ENCODE peak calls at places on chromosomes 7 and 10, in seven cellular contexts. One of them, this sample, is unnamed.

GRCh38 chr10:46523881-46524470 is 32.5 kb downstream of the GPRIN2 start:
- DNase-seq in psoas muscle: peak; percentile 22
- DNase-seq in CD4-positive, alpha-beta T cell: no peak
- DNase-seq in AG10803: peak; percentile 70
- DNase-seq in upper lobe of right lung: peak; percentile 62
- DNase-seq in RWPE2: peak; percentile 97
- DNase-seq in OCI-LY7: no peak
- DNase-seq in this sample: no peak

GRCh38 chr7:102415685-102416225 is 17.6 kb upstream of the ORAI2 start:
- DNase-seq in AG10803: no peak
- DNase-seq in RWPE2: no peak
- DNase-seq in CD4-positive, alpha-beta T cell: peak; percentile 33
- DNase-seq in OCI-LY7: peak; percentile 67
- DNase-seq in upper lobe of right lung: no peak
- DNase-seq in psoas muscle: no peak
- DNase-seq in this sample: no peak

GRCh38 chr7:374706-375490 is 84.9 kb downstream of the FOXL3 start:
- DNase-seq in RWPE2: peak; percentile 55
- DNase-seq in CD4-positive, alpha-beta T cell: no peak
- DNase-seq in OCI-LY7: no peak
- DNase-seq in upper lobe of right lung: peak; percentile 61
- DNase-seq in AG10803: no peak
- DNase-seq in psoas muscle: peak; percentile 28
- DNase-seq in this sample: no peak

GRCh38 chr7:97187067-97187466 is 69.6 kb downstream of the SDHAF3 start:
- DNase-seq in OCI-LY7: no peak
- DNase-seq in psoas muscle: no peak
- DNase-seq in upper lobe of right lung: no peak
- DNase-seq in AG10803: peak; percentile 67
- DNase-seq in CD4-positive, alpha-beta T cell: no peak
- DNase-seq in RWPE2: no peak
- DNase-seq in this sample: no peak

GRCh38 chr7:66281678-66282593 is 76.8 kb downstream of the TPST1 start:
- DNase-seq in RWPE2: no peak
- DNase-seq in OCI-LY7: no peak
- DNase-seq in CD4-positive, alpha-beta T cell: no peak
- DNase-seq in upper lobe of right lung: no peak
- DNase-seq in AG10803: peak; percentile 100
- DNase-seq in psoas muscle: no peak
- DNase-seq in this sample: no peak

GRCh38 chr10:121130382-121130781 is 279.2 kb downstream of the WDR11 start:
- DNase-seq in RWPE2: no peak
- DNase-seq in AG10803: no peak
- DNase-seq in OCI-LY7: no peak
- DNase-seq in psoas muscle: no peak
- DNase-seq in upper lobe of right lung: no peak
- DNase-seq in CD4-positive, alpha-beta T cell: no peak
- DNase-seq in this sample: no peak

GRCh38 chr7:133023370-133024075 is 58.4 kb downstream of the CHCHD3 start:
- DNase-seq in upper lobe of right lung: no peak
- DNase-seq in OCI-LY7: no peak
- DNase-seq in CD4-positive, alpha-beta T cell: no peak
- DNase-seq in RWPE2: no peak
- DNase-seq in psoas muscle: no peak
- DNase-seq in AG10803: peak; percentile 7
- DNase-seq in this sample: no peak

GRCh38 chr10:77834943-77835668 is 91.4 kb downstream of the DLG5 start:
- DNase-seq in OCI-LY7: no peak
- DNase-seq in upper lobe of right lung: no peak
- DNase-seq in RWPE2: no peak
- DNase-seq in psoas muscle: peak; percentile 49
- DNase-seq in CD4-positive, alpha-beta T cell: no peak
- DNase-seq in AG10803: no peak
- DNase-seq in this sample: no peak

GRCh38 chr10:129410688-129411087 is 56.4 kb upstream of the MGMT start:
- DNase-seq in AG10803: no peak
- DNase-seq in upper lobe of right lung: no peak
- DNase-seq in OCI-LY7: no peak
- DNase-seq in RWPE2: no peak
- DNase-seq in CD4-positive, alpha-beta T cell: no peak
- DNase-seq in psoas muscle: no peak
- DNase-seq in this sample: no peak

GRCh38 chr10:101373063-101373462 is 19.1 kb downstream of the BTRC start:
- DNase-seq in CD4-positive, alpha-beta T cell: no peak
- DNase-seq in upper lobe of right lung: no peak
- DNase-seq in psoas muscle: no peak
- DNase-seq in AG10803: no peak
- DNase-seq in OCI-LY7: no peak
- DNase-seq in RWPE2: no peak
- DNase-seq in this sample: no peak

GRCh38 chr10:74076961-74077360 is 73.7 kb downstream of the AP3M1 start:
- DNase-seq in CD4-positive, alpha-beta T cell: no peak
- DNase-seq in AG10803: no peak
- DNase-seq in upper lobe of right lung: no peak
- DNase-seq in psoas muscle: no peak
- DNase-seq in RWPE2: no peak
- DNase-seq in OCI-LY7: no peak
- DNase-seq in this sample: no peak

GRCh38 chr7:41336981-41337380 is 365.9 kb downstream of the INHBA start:
- DNase-seq in upper lobe of right lung: no peak
- DNase-seq in RWPE2: no peak
- DNase-seq in psoas muscle: no peak
- DNase-seq in AG10803: no peak
- DNase-seq in OCI-LY7: no peak
- DNase-seq in CD4-positive, alpha-beta T cell: no peak
- DNase-seq in this sample: no peak

GRCh38 chr10:26326874-26327273 is 110.3 kb downstream of the GAD2 start:
- DNase-seq in psoas muscle: no peak
- DNase-seq in upper lobe of right lung: no peak
- DNase-seq in RWPE2: no peak
- DNase-seq in OCI-LY7: no peak
- DNase-seq in CD4-positive, alpha-beta T cell: no peak
- DNase-seq in AG10803: no peak
- DNase-seq in this sample: no peak

GRCh38 chr7:54915870-54916598 is 102.8 kb upstream of the EGFR start:
- DNase-seq in RWPE2: no peak
- DNase-seq in AG10803: no peak
- DNase-seq in CD4-positive, alpha-beta T cell: no peak
- DNase-seq in psoas muscle: no peak
- DNase-seq in upper lobe of right lung: no peak
- DNase-seq in OCI-LY7: no peak
- DNase-seq in this sample: no peak

GRCh38 chr7:53437336-53437735 is 401.9 kb downstream of the POM121L12 start:
- DNase-seq in psoas muscle: no peak
- DNase-seq in AG10803: no peak
- DNase-seq in upper lobe of right lung: no peak
- DNase-seq in RWPE2: no peak
- DNase-seq in CD4-positive, alpha-beta T cell: no peak
- DNase-seq in OCI-LY7: no peak
- DNase-seq in this sample: no peak

GRCh38 chr7:5776894-5777645 is 4.4 kb downstream of the RNF216 start:
- DNase-seq in AG10803: no peak
- DNase-seq in OCI-LY7: no peak
- DNase-seq in psoas muscle: no peak
- DNase-seq in upper lobe of right lung: no peak
- DNase-seq in CD4-positive, alpha-beta T cell: no peak
- DNase-seq in RWPE2: no peak
- DNase-seq in this sample: no peak

GRCh38 chr10:47049906-47050305 is 138.7 kb downstream of the PTPN20 start:
- DNase-seq in RWPE2: no peak
- DNase-seq in upper lobe of right lung: peak; percentile 43
- DNase-seq in CD4-positive, alpha-beta T cell: no peak
- DNase-seq in AG10803: no peak
- DNase-seq in psoas muscle: no peak
- DNase-seq in OCI-LY7: no peak
- DNase-seq in this sample: no peak

GRCh38 chr10:33240931-33241330 is 93.5 kb downstream of the NRP1 start:
- DNase-seq in AG10803: peak; percentile 95
- DNase-seq in psoas muscle: no peak
- DNase-seq in RWPE2: no peak
- DNase-seq in upper lobe of right lung: no peak
- DNase-seq in OCI-LY7: no peak
- DNase-seq in CD4-positive, alpha-beta T cell: no peak
- DNase-seq in this sample: no peak

GRCh38 chr10:24136070-24136469 is 72.9 kb upstream of the KIAA1217 start:
- DNase-seq in CD4-positive, alpha-beta T cell: no peak
- DNase-seq in psoas muscle: no peak
- DNase-seq in AG10803: no peak
- DNase-seq in RWPE2: no peak
- DNase-seq in OCI-LY7: no peak
- DNase-seq in upper lobe of right lung: no peak
- DNase-seq in this sample: no peak

GRCh38 chr10:77974396-77975074 is 48.0 kb upstream of the DLG5 start:
- DNase-seq in AG10803: peak; percentile 48
- DNase-seq in OCI-LY7: peak; percentile 6
- DNase-seq in psoas muscle: no peak
- DNase-seq in RWPE2: no peak
- DNase-seq in CD4-positive, alpha-beta T cell: no peak
- DNase-seq in upper lobe of right lung: no peak
- DNase-seq in this sample: no peak

GRCh38 chr10:1966698-1967097 is 229.4 kb upstream of the ADARB2 start:
- DNase-seq in CD4-positive, alpha-beta T cell: no peak
- DNase-seq in RWPE2: no peak
- DNase-seq in psoas muscle: no peak
- DNase-seq in upper lobe of right lung: no peak
- DNase-seq in AG10803: no peak
- DNase-seq in OCI-LY7: no peak
- DNase-seq in this sample: no peak

GRCh38 chr7:68088894-68089293 is 1092.3 kb downstream of the TYW1 start:
- DNase-seq in psoas muscle: no peak
- DNase-seq in upper lobe of right lung: no peak
- DNase-seq in OCI-LY7: no peak
- DNase-seq in RWPE2: no peak
- DNase-seq in AG10803: no peak
- DNase-seq in CD4-positive, alpha-beta T cell: no peak
- DNase-seq in this sample: no peak

GRCh38 chr7:45342236-45342635 is 184.6 kb downstream of the RAMP3 start:
- DNase-seq in upper lobe of right lung: no peak
- DNase-seq in CD4-positive, alpha-beta T cell: no peak
- DNase-seq in AG10803: no peak
- DNase-seq in psoas muscle: no peak
- DNase-seq in RWPE2: no peak
- DNase-seq in OCI-LY7: no peak
- DNase-seq in this sample: no peak

DNA sequence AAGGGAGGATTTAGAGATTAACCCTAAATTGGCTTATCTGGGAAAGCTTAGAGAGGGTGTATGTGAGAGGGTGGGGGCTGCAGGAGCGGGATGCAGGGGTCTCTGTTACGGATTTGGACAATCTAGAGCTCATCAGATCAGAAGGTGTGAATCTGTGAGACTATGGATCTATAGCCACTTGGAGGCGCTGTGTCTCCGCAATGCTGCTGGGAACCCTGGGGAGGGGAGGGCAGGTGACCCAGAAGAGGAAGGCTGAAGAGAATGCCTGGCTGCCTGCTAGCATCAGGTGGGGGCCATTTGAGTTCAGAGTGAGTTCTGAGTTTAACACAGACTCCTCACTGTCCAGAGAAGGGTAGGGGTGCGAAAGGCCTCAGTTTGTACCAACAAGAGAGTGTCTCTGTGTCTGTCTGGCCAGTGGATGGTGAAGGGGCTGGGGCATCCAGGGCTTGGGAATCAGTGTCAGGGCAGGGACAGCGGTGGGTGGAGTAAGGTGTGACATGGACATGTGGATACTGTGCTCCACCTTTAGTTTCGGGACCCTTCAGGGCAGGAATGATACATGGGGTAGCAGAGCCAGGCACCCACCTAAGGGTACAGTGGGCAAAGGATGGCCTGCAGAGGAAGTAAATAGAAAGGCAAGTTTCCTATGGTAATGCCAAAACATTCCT is 187.3 kb upstream of the PRSS58 start:
- DNase-seq in upper lobe of right lung: no peak
- DNase-seq in RWPE2: no peak
- DNase-seq in AG10803: no peak
- DNase-seq in OCI-LY7: peak; percentile 11
- DNase-seq in CD4-positive, alpha-beta T cell: peak; percentile 17
- DNase-seq in psoas muscle: no peak
- DNase-seq in this sample: no peak
- TF ChIP-seq CTCF in upper lobe of right lung: no peak
- TF ChIP-seq CTCF in RWPE2: no peak
- TF ChIP-seq CTCF in AG10803: peak; percentile 15
- TF ChIP-seq CTCF in OCI-LY7: peak; percentile 67
- TF ChIP-seq CTCF in CD4-positive, alpha-beta T cell: no peak
- TF ChIP-seq CTCF in psoas muscle: peak; percentile 10
- TF ChIP-seq CTCF in this sample: peak; percentile 45

GRCh38 chr7:137625197-137625596 is 221.6 kb downstream of the DGKI start:
- DNase-seq in psoas muscle: no peak
- DNase-seq in AG10803: no peak
- DNase-seq in CD4-positive, alpha-beta T cell: no peak
- DNase-seq in upper lobe of right lung: no peak
- DNase-seq in RWPE2: no peak
- DNase-seq in OCI-LY7: no peak
- DNase-seq in this sample: no peak
- TF ChIP-seq CTCF in psoas muscle: no peak
- TF ChIP-seq CTCF in AG10803: no peak
- TF ChIP-seq CTCF in CD4-positive, alpha-beta T cell: no peak
- TF ChIP-seq CTCF in upper lobe of right lung: no peak
- TF ChIP-seq CTCF in RWPE2: no peak
- TF ChIP-seq CTCF in OCI-LY7: no peak
- TF ChIP-seq CTCF in this sample: no peak

GRCh38 chr7:64636386-64636785 is 29.5 kb upstream of the ZNF107 start:
- DNase-seq in RWPE2: no peak
- DNase-seq in upper lobe of right lung: no peak
- DNase-seq in CD4-positive, alpha-beta T cell: no peak
- DNase-seq in psoas muscle: no peak
- DNase-seq in OCI-LY7: peak; percentile 69
- DNase-seq in AG10803: no peak
- DNase-seq in this sample: no peak
- TF ChIP-seq CTCF in RWPE2: no peak
- TF ChIP-seq CTCF in upper lobe of right lung: peak; percentile 29
- TF ChIP-seq CTCF in CD4-positive, alpha-beta T cell: no peak
- TF ChIP-seq CTCF in psoas muscle: peak; percentile 9
- TF ChIP-seq CTCF in OCI-LY7: peak; percentile 86
- TF ChIP-seq CTCF in AG10803: no peak
- TF ChIP-seq CTCF in this sample: peak; percentile 1

GRCh38 chr10:42743697-42744096 is 38.9 kb upstream of the BMS1 start:
- DNase-seq in CD4-positive, alpha-beta T cell: no peak
- DNase-seq in RWPE2: no peak
- DNase-seq in OCI-LY7: no peak
- DNase-seq in psoas muscle: no peak
- DNase-seq in AG10803: no peak
- DNase-seq in upper lobe of right lung: no peak
- DNase-seq in this sample: no peak

GRCh38 chr10:42738669-42739068 is 43.9 kb upstream of the BMS1 start:
- DNase-seq in OCI-LY7: no peak
- DNase-seq in AG10803: no peak
- DNase-seq in psoas muscle: no peak
- DNase-seq in CD4-positive, alpha-beta T cell: no peak
- DNase-seq in upper lobe of right lung: no peak
- DNase-seq in RWPE2: no peak
- DNase-seq in this sample: no peak

DNA sequence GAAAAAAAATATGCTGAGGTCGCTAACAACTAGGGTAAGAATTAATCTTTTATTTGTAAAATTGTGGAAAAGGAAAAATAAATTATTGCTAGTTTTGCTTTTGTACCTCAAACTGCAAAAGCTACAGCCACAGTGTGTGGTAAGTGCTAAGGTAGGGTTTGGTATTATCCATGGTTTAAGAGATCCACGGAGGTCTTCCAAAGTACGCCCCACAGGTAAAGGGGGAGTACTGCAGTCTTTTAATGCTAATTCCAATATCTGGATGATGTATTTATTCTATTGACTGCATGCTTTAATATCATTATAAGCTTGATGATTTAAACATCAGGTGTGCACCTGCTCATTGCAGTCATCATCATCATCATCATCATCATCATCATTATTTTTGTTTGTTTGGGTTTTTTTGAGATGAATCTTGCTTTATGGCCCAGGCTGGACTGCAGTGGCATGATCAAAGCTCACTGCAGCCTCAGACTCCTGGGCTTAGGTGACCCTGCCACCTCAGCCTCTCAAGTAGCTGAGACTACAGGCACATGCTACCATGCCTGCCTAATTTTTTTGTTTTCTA is 38.4 kb upstream of the BMS1 start:
- DNase-seq in OCI-LY7: no peak
- DNase-seq in AG10803: no peak
- DNase-seq in psoas muscle: no peak
- DNase-seq in CD4-positive, alpha-beta T cell: no peak
- DNase-seq in RWPE2: no peak
- DNase-seq in upper lobe of right lung: no peak
- DNase-seq in this sample: no peak
- TF ChIP-seq CTCF in OCI-LY7: peak; percentile 43
- TF ChIP-seq CTCF in AG10803: no peak
- TF ChIP-seq CTCF in psoas muscle: no peak
- TF ChIP-seq CTCF in CD4-positive, alpha-beta T cell: no peak
- TF ChIP-seq CTCF in RWPE2: no peak
- TF ChIP-seq CTCF in upper lobe of right lung: no peak
- TF ChIP-seq CTCF in this sample: no peak